ENCODE peak calls at places on chromosomes 4 and X, in six cellular contexts. F, G, H, M, T and J are unnamed samples.

GRCh38 chr4:2824329-2825183 is 19.1 kb upstream of the ADD1 start:
- DNase-seq in F (peak; percentile 15), G (no peak), H (no peak), M (no peak), T (no peak), J (no peak)

GRCh38 chrX:120452131-120452530 is 17.0 kb downstream of the LAMP2 start:
- DNase-seq in F (no peak), G (no peak), H (no peak), M (no peak), T (peak; percentile 52), J (no peak)

GRCh38 chrX:147737690-147738089 is 174.0 kb upstream of the FMR1 start:
- DNase-seq in F (no peak), G (no peak), H (no peak), M (no peak), T (no peak), J (no peak)

GRCh38 chr4:120561648-120562047 is 360.9 kb downstream of the PRDM5 start:
- DNase-seq in F (no peak), G (no peak), H (no peak), M (no peak), T (no peak), J (no peak)

GRCh38 chr4:80070880-80071620 is 2.0 kb downstream of the ANTXR2 start:
- DNase-seq in F (no peak), G (no peak), H (peak; percentile 51), M (no peak), T (no peak), J (no peak)

GRCh38 chr4:145041378-145041777 is 56.6 kb downstream of the ANAPC10 start:
- DNase-seq in F (peak; percentile 28), G (peak; percentile 1), H (no peak), M (no peak), T (no peak), J (no peak)

GRCh38 chr4:53809816-53810215 is 218.5 kb upstream of the LNX1 start:
- DNase-seq in F (no peak), G (no peak), H (no peak), M (no peak), T (no peak), J (no peak)

GRCh38 chrX:104195489-104196084 is 29.3 kb downstream of the FAM199X start:
- DNase-seq in F (no peak), G (peak; percentile 5), H (peak; percentile 17), M (no peak), T (peak; percentile 45), J (no peak)

GRCh38 chrX:42530027-42530426 is 247.9 kb downstream of the PPP1R2C start:
- DNase-seq in F (no peak), G (no peak), H (peak; percentile 79), M (no peak), T (peak; percentile 60), J (no peak)

GRCh38 chr4:41572414-41572986 is 34.5 kb downstream of the LIMCH1 start:
- DNase-seq in F (no peak), G (no peak), H (no peak), M (no peak), T (peak; percentile 2), J (no peak)

GRCh38 chrX:69539437-69539836 is 35.3 kb downstream of the NALF2 start:
- DNase-seq in F (no peak), G (peak; percentile 21), H (no peak), M (no peak), T (no peak), J (no peak)